ENCODE peak calls at places on chromosomes 6 and 20, in five cellular contexts. One of them, this sample, is unnamed.

GRCh38 chr6:26021350-26022165 is 59.0 kb downstream of the TRIM38 start:
- DNase-seq in AG08396: peak; percentile 86
- DNase-seq in CD8-positive, alpha-beta T cell: peak; percentile 86
- DNase-seq in hypothalamus: peak; percentile 86
- DNase-seq in neural crest cell: peak; percentile 74
- DNase-seq in this sample: peak; percentile 91

GRCh38 chr6:34554593-34555322 is 1.4 kb downstream of the SPDEF start:
- DNase-seq in AG08396: no peak
- DNase-seq in CD8-positive, alpha-beta T cell: no peak
- DNase-seq in hypothalamus: no peak
- DNase-seq in neural crest cell: no peak
- DNase-seq in this sample: no peak

GRCh38 chr6:45445749-45446454 is 68.2 kb upstream of the SUPT3H start:
- DNase-seq in AG08396: peak; percentile 80
- DNase-seq in CD8-positive, alpha-beta T cell: no peak
- DNase-seq in hypothalamus: peak; percentile 18
- DNase-seq in neural crest cell: no peak
- DNase-seq in this sample: peak; percentile 89

GRCh38 chr20:32251470-32251869 is 26.0 kb upstream of the KIF3B start:
- DNase-seq in AG08396: no peak
- DNase-seq in CD8-positive, alpha-beta T cell: no peak
- DNase-seq in hypothalamus: no peak
- DNase-seq in neural crest cell: no peak
- DNase-seq in this sample: no peak

GRCh38 chr6:110476046-110476849 is at the start of gene SLC22A16:
- DNase-seq in AG08396: peak; percentile 43
- DNase-seq in CD8-positive, alpha-beta T cell: no peak
- DNase-seq in hypothalamus: no peak
- DNase-seq in neural crest cell: no peak
- DNase-seq in this sample: peak; percentile 35

GRCh38 chr6:130098317-130098716 is 79.9 kb downstream of the L3MBTL3 start:
- DNase-seq in AG08396: no peak
- DNase-seq in CD8-positive, alpha-beta T cell: no peak
- DNase-seq in hypothalamus: no peak
- DNase-seq in neural crest cell: no peak
- DNase-seq in this sample: no peak

GRCh38 chr6:115830895-115831294 is 229.8 kb downstream of the FRK start:
- DNase-seq in AG08396: no peak
- DNase-seq in CD8-positive, alpha-beta T cell: no peak
- DNase-seq in hypothalamus: no peak
- DNase-seq in neural crest cell: no peak
- DNase-seq in this sample: no peak

GRCh38 chr6:31340228-31340627 is 16.8 kb downstream of the HLA-B start:
- DNase-seq in AG08396: no peak
- DNase-seq in CD8-positive, alpha-beta T cell: no peak
- DNase-seq in hypothalamus: no peak
- DNase-seq in neural crest cell: no peak
- DNase-seq in this sample: no peak

GRCh38 chr6:169575365-169575764 is 126.5 kb downstream of the WDR27 start:
- DNase-seq in AG08396: no peak
- DNase-seq in CD8-positive, alpha-beta T cell: no peak
- DNase-seq in hypothalamus: no peak
- DNase-seq in neural crest cell: no peak
- DNase-seq in this sample: no peak

GRCh38 chr20:3229798-3230197 is 9.2 kb downstream of the SLC4A11 start:
- DNase-seq in AG08396: no peak
- DNase-seq in CD8-positive, alpha-beta T cell: no peak
- DNase-seq in hypothalamus: no peak
- DNase-seq in neural crest cell: no peak
- DNase-seq in this sample: no peak

GRCh38 chr6:74277749-74278148 is 581.7 kb downstream of the CD109 start:
- DNase-seq in AG08396: peak; percentile 13
- DNase-seq in CD8-positive, alpha-beta T cell: no peak
- DNase-seq in hypothalamus: no peak
- DNase-seq in neural crest cell: no peak
- DNase-seq in this sample: no peak

GRCh38 chr20:32449057-32449889 is 91.1 kb downstream of the ASXL1 start:
- DNase-seq in AG08396: no peak
- DNase-seq in CD8-positive, alpha-beta T cell: no peak
- DNase-seq in hypothalamus: no peak
- DNase-seq in neural crest cell: no peak
- DNase-seq in this sample: no peak

GRCh38 chr20:36493801-36494114 is 47.6 kb upstream of the MYL9 start:
- DNase-seq in AG08396: peak; percentile 86
- DNase-seq in CD8-positive, alpha-beta T cell: no peak
- DNase-seq in hypothalamus: peak; percentile 22
- DNase-seq in neural crest cell: no peak
- DNase-seq in this sample: peak; percentile 83

GRCh38 chr20:49985157-49985556 is 2.4 kb downstream of the SNAI1 start:
- DNase-seq in AG08396: no peak
- DNase-seq in CD8-positive, alpha-beta T cell: no peak
- DNase-seq in hypothalamus: no peak
- DNase-seq in neural crest cell: no peak
- DNase-seq in this sample: no peak

GRCh38 chr20:6140947-6141346 is 18.1 kb upstream of the FERMT1 start:
- DNase-seq in AG08396: no peak
- DNase-seq in CD8-positive, alpha-beta T cell: no peak
- DNase-seq in hypothalamus: no peak
- DNase-seq in neural crest cell: no peak
- DNase-seq in this sample: no peak

GRCh38 chr20:32231245-32231644 is 23.6 kb downstream of the POFUT1 start:
- DNase-seq in AG08396: no peak
- DNase-seq in CD8-positive, alpha-beta T cell: no peak
- DNase-seq in hypothalamus: no peak
- DNase-seq in neural crest cell: no peak
- DNase-seq in this sample: no peak

GRCh38 chr20:47921306-47922279 is 136.3 kb upstream of the SULF2 start:
- DNase-seq in AG08396: no peak
- DNase-seq in CD8-positive, alpha-beta T cell: no peak
- DNase-seq in hypothalamus: no peak
- DNase-seq in neural crest cell: no peak
- DNase-seq in this sample: no peak

GRCh38 chr6:106084106-106084963 is 1.8 kb upstream of the PRDM1 start:
- DNase-seq in AG08396: peak; percentile 57
- DNase-seq in CD8-positive, alpha-beta T cell: no peak
- DNase-seq in hypothalamus: peak; percentile 6
- DNase-seq in neural crest cell: no peak
- DNase-seq in this sample: peak; percentile 62

GRCh38 chr20:50224553-50225255 is 34.1 kb downstream of the CEBPB start:
- DNase-seq in AG08396: peak; percentile 91
- DNase-seq in CD8-positive, alpha-beta T cell: no peak
- DNase-seq in hypothalamus: no peak
- DNase-seq in neural crest cell: no peak
- DNase-seq in this sample: peak; percentile 94

GRCh38 chr6:140011537-140011936 is 637.1 kb upstream of the CITED2 start:
- DNase-seq in AG08396: no peak
- DNase-seq in CD8-positive, alpha-beta T cell: no peak
- DNase-seq in hypothalamus: no peak
- DNase-seq in neural crest cell: no peak
- DNase-seq in this sample: no peak

GRCh38 chr20:56924976-56925695 is 296.0 kb downstream of the TFAP2C start:
- DNase-seq in AG08396: peak; percentile 14
- DNase-seq in CD8-positive, alpha-beta T cell: no peak
- DNase-seq in hypothalamus: no peak
- DNase-seq in neural crest cell: peak; percentile 94
- DNase-seq in this sample: peak; percentile 21

GRCh38 chr6:3455121-3455489 is 1.7 kb downstream of the SLC22A23 start:
- DNase-seq in AG08396: no peak
- DNase-seq in CD8-positive, alpha-beta T cell: peak; percentile 43
- DNase-seq in hypothalamus: no peak
- DNase-seq in neural crest cell: no peak
- DNase-seq in this sample: no peak

GRCh38 chr6:130076512-130076911 is 58.1 kb downstream of the L3MBTL3 start:
- DNase-seq in AG08396: no peak
- DNase-seq in CD8-positive, alpha-beta T cell: no peak
- DNase-seq in hypothalamus: no peak
- DNase-seq in neural crest cell: no peak
- DNase-seq in this sample: no peak

GRCh38 chr6:44217332-44218143 is 812 bp downstream of the MYMX start:
- DNase-seq in AG08396: peak; percentile 53
- DNase-seq in CD8-positive, alpha-beta T cell: no peak
- DNase-seq in hypothalamus: peak; percentile 60
- DNase-seq in neural crest cell: no peak
- DNase-seq in this sample: peak; percentile 53

GRCh38 chr6:14066782-14067406 is 50.7 kb upstream of the CD83 start:
- DNase-seq in AG08396: peak; percentile 47
- DNase-seq in CD8-positive, alpha-beta T cell: no peak
- DNase-seq in hypothalamus: peak; percentile 9
- DNase-seq in neural crest cell: no peak
- DNase-seq in this sample: peak; percentile 79

GRCh38 chr6:37202788-37203491 is 33.0 kb downstream of the PIM1 start:
- DNase-seq in AG08396: no peak
- DNase-seq in CD8-positive, alpha-beta T cell: no peak
- DNase-seq in hypothalamus: no peak
- DNase-seq in neural crest cell: no peak
- DNase-seq in this sample: no peak

GRCh38 chr20:49694450-49695071 is 19.1 kb downstream of the B4GALT5 start:
- DNase-seq in AG08396: no peak
- DNase-seq in CD8-positive, alpha-beta T cell: no peak
- DNase-seq in hypothalamus: no peak
- DNase-seq in neural crest cell: no peak
- DNase-seq in this sample: no peak

GRCh38 chr6:123550052-123550617 is 86.6 kb downstream of the TRDN start:
- DNase-seq in AG08396: no peak
- DNase-seq in CD8-positive, alpha-beta T cell: no peak
- DNase-seq in hypothalamus: no peak
- DNase-seq in neural crest cell: no peak
- DNase-seq in this sample: no peak

GRCh38 chr6:70669133-70669532 is 1.4 kb downstream of the SMAP1 start:
- DNase-seq in AG08396: no peak
- DNase-seq in CD8-positive, alpha-beta T cell: no peak
- DNase-seq in hypothalamus: no peak
- DNase-seq in neural crest cell: no peak
- DNase-seq in this sample: no peak

GRCh38 chr6:124995131-124995530 is 32.9 kb downstream of the RNF217 start:
- DNase-seq in AG08396: no peak
- DNase-seq in CD8-positive, alpha-beta T cell: no peak
- DNase-seq in hypothalamus: no peak
- DNase-seq in neural crest cell: no peak
- DNase-seq in this sample: no peak

GRCh38 chr6:118810420-118811027 is 83.4 kb upstream of the ASF1A start:
- DNase-seq in AG08396: no peak
- DNase-seq in CD8-positive, alpha-beta T cell: peak; percentile 74
- DNase-seq in hypothalamus: no peak
- DNase-seq in neural crest cell: no peak
- DNase-seq in this sample: no peak

GRCh38 chr20:59360934-59361333 is 60.5 kb downstream of the EDN3 start:
- DNase-seq in AG08396: no peak
- DNase-seq in CD8-positive, alpha-beta T cell: no peak
- DNase-seq in hypothalamus: no peak
- DNase-seq in neural crest cell: no peak
- DNase-seq in this sample: no peak

GRCh38 chr6:33206027-33206863 is 1.8 kb downstream of the HSD17B8 start:
- DNase-seq in AG08396: no peak
- DNase-seq in CD8-positive, alpha-beta T cell: no peak
- DNase-seq in hypothalamus: no peak
- DNase-seq in neural crest cell: no peak
- DNase-seq in this sample: no peak

GRCh38 chr6:40352006-40352405 is 235.2 kb downstream of the LRFN2 start:
- DNase-seq in AG08396: no peak
- DNase-seq in CD8-positive, alpha-beta T cell: no peak
- DNase-seq in hypothalamus: no peak
- DNase-seq in neural crest cell: no peak
- DNase-seq in this sample: peak; percentile 5

GRCh38 chr20:7841967-7842301 is 98.3 kb downstream of the HAO1 start:
- DNase-seq in AG08396: peak; percentile 67
- DNase-seq in CD8-positive, alpha-beta T cell: no peak
- DNase-seq in hypothalamus: no peak
- DNase-seq in neural crest cell: no peak
- DNase-seq in this sample: peak; percentile 63

GRCh38 chr6:136350914-136351313 is 61.3 kb upstream of the BCLAF1 start:
- DNase-seq in AG08396: no peak
- DNase-seq in CD8-positive, alpha-beta T cell: no peak
- DNase-seq in hypothalamus: no peak
- DNase-seq in neural crest cell: no peak
- DNase-seq in this sample: no peak

GRCh38 chr6:76694779-76695178 is 622.3 kb upstream of the IMPG1 start:
- DNase-seq in AG08396: no peak
- DNase-seq in CD8-positive, alpha-beta T cell: no peak
- DNase-seq in hypothalamus: no peak
- DNase-seq in neural crest cell: no peak
- DNase-seq in this sample: no peak

GRCh38 chr20:58235010-58235409 is 6.6 kb upstream of the ANKRD60 start:
- DNase-seq in AG08396: no peak
- DNase-seq in CD8-positive, alpha-beta T cell: no peak
- DNase-seq in hypothalamus: no peak
- DNase-seq in neural crest cell: no peak
- DNase-seq in this sample: no peak